ENCODE peak calls at places on chromosomes 11 and 22, in four cellular contexts. One of them, this sample, is unnamed.

GRCh38 chr22:38270091-38270972 is 2.5 kb downstream of the TMEM184B start:
- DNase-seq in H1: no peak
- DNase-seq in mesendoderm: no peak
- DNase-seq in IMR-90: peak
- DNase-seq in this sample: peak

GRCh38 chr22:30424471-30425326 is 869 bp upstream of the MTFP1 start:
- DNase-seq in H1: no peak
- DNase-seq in mesendoderm: peak
- DNase-seq in IMR-90: peak
- DNase-seq in this sample: peak

GRCh38 chr11:27976262-27976661 is 131.7 kb downstream of the KIF18A start:
- DNase-seq in H1: no peak
- DNase-seq in mesendoderm: no peak
- DNase-seq in IMR-90: no peak
- DNase-seq in this sample: no peak

GRCh38 chr11:22734628-22735345 is 68.4 kb downstream of the GAS2 start:
- DNase-seq in H1: no peak
- DNase-seq in mesendoderm: no peak
- DNase-seq in IMR-90: no peak
- DNase-seq in this sample: no peak

GRCh38 chr22:40637181-40638150 is 947 bp upstream of the MRTFA start:
- DNase-seq in H1: no peak
- DNase-seq in mesendoderm: no peak
- DNase-seq in IMR-90: no peak
- DNase-seq in this sample: no peak

GRCh38 chr22:23243006-23243573 is 62.8 kb downstream of the BCR start:
- DNase-seq in H1: peak
- DNase-seq in mesendoderm: peak
- DNase-seq in IMR-90: no peak
- DNase-seq in this sample: peak

GRCh38 chr22:44195189-44195871 is 14.6 kb downstream of the PARVG start:
- DNase-seq in H1: no peak
- DNase-seq in mesendoderm: no peak
- DNase-seq in IMR-90: no peak
- DNase-seq in this sample: no peak

GRCh38 chr11:64745219-64745522 is 1.2 kb upstream of the RASGRP2 start:
- DNase-seq in H1: no peak
- DNase-seq in mesendoderm: no peak
- DNase-seq in IMR-90: no peak
- DNase-seq in this sample: no peak

GRCh38 chr22:24005201-24005600 is at the start of gene GSTT4:
- DNase-seq in H1: no peak
- DNase-seq in mesendoderm: no peak
- DNase-seq in IMR-90: no peak
- DNase-seq in this sample: no peak

GRCh38 chr11:113245216-113245615 is 69.2 kb upstream of the TTC12 start:
- DNase-seq in H1: no peak
- DNase-seq in mesendoderm: no peak
- DNase-seq in IMR-90: no peak
- DNase-seq in this sample: no peak

GRCh38 chr11:64266339-64266738 is 15.0 kb downstream of the PLCB3 start:
- DNase-seq in H1: no peak
- DNase-seq in mesendoderm: no peak
- DNase-seq in IMR-90: no peak
- DNase-seq in this sample: no peak

GRCh38 chr11:95897731-95898130 is 26.2 kb downstream of the MTMR2 start:
- DNase-seq in H1: no peak
- DNase-seq in mesendoderm: no peak
- DNase-seq in IMR-90: peak
- DNase-seq in this sample: no peak

GRCh38 chr11:103806130-103806900 is 230.1 kb upstream of the DDI1 start:
- DNase-seq in H1: no peak
- DNase-seq in mesendoderm: no peak
- DNase-seq in IMR-90: peak
- DNase-seq in this sample: no peak

GRCh38 chr11:28241760-28242159 is 133.6 kb downstream of the METTL15 start:
- DNase-seq in H1: no peak
- DNase-seq in mesendoderm: no peak
- DNase-seq in IMR-90: no peak
- DNase-seq in this sample: no peak

GRCh38 chr11:66970808-66971442 is 4.2 kb upstream of the C11orf86 start:
- DNase-seq in H1: no peak
- DNase-seq in mesendoderm: peak
- DNase-seq in IMR-90: peak
- DNase-seq in this sample: no peak

GRCh38 chr22:36237462-36238347 is 1.6 kb downstream of the APOL2 start:
- DNase-seq in H1: no peak
- DNase-seq in mesendoderm: no peak
- DNase-seq in IMR-90: no peak
- DNase-seq in this sample: peak

GRCh38 chr11:762421-763072 is 14.7 kb downstream of the GATD1 start:
- DNase-seq in H1: no peak
- DNase-seq in mesendoderm: peak
- DNase-seq in IMR-90: peak
- DNase-seq in this sample: peak

GRCh38 chr11:64916040-64916847 is 765 bp downstream of the ATG2A start:
- DNase-seq in H1: no peak
- DNase-seq in mesendoderm: peak
- DNase-seq in IMR-90: peak
- DNase-seq in this sample: peak

GRCh38 chr11:66956689-66957290 is 1.4 kb downstream of the PC start:
- DNase-seq in H1: no peak
- DNase-seq in mesendoderm: peak
- DNase-seq in IMR-90: peak
- DNase-seq in this sample: peak

GRCh38 chr11:77542296-77542695 is 47.5 kb upstream of the AQP11 start:
- DNase-seq in H1: no peak
- DNase-seq in mesendoderm: no peak
- DNase-seq in IMR-90: peak
- DNase-seq in this sample: no peak

GRCh38 chr11:20113147-20113435 is 47.2 kb downstream of the DBX1 start:
- DNase-seq in H1: no peak
- DNase-seq in mesendoderm: no peak
- DNase-seq in IMR-90: no peak
- DNase-seq in this sample: no peak

GRCh38 chr11:38095268-38095667 is 1497.2 kb upstream of the RAG2 start:
- DNase-seq in H1: no peak
- DNase-seq in mesendoderm: no peak
- DNase-seq in IMR-90: no peak
- DNase-seq in this sample: no peak

GRCh38 chr11:86515297-86516094 is 140.8 kb downstream of the CCDC81 start:
- DNase-seq in H1: no peak
- DNase-seq in mesendoderm: peak
- DNase-seq in IMR-90: peak
- DNase-seq in this sample: no peak

GRCh38 chr11:65053826-65054503 is 4.4 kb downstream of the NAALADL1 start:
- DNase-seq in H1: no peak
- DNase-seq in mesendoderm: no peak
- DNase-seq in IMR-90: no peak
- DNase-seq in this sample: no peak

GRCh38 chr11:133081730-133082452 is 450.4 kb downstream of the OPCML start:
- DNase-seq in H1: no peak
- DNase-seq in mesendoderm: peak
- DNase-seq in IMR-90: no peak
- DNase-seq in this sample: no peak

GRCh38 chr11:13429836-13430235 is 33.2 kb downstream of the BTBD10 start:
- DNase-seq in H1: no peak
- DNase-seq in mesendoderm: no peak
- DNase-seq in IMR-90: no peak
- DNase-seq in this sample: no peak

GRCh38 chr11:104665631-104666030 is 232.6 kb downstream of the CASP12 start:
- DNase-seq in H1: no peak
- DNase-seq in mesendoderm: no peak
- DNase-seq in IMR-90: peak
- DNase-seq in this sample: no peak

GRCh38 chr11:57277845-57278720 is 41.0 kb upstream of the APLNR start:
- DNase-seq in H1: peak
- DNase-seq in mesendoderm: peak
- DNase-seq in IMR-90: peak
- DNase-seq in this sample: peak

GRCh38 chr11:112655386-112655785 is 305.8 kb upstream of the NCAM1 start:
- DNase-seq in H1: no peak
- DNase-seq in mesendoderm: peak
- DNase-seq in IMR-90: peak
- DNase-seq in this sample: no peak

GRCh38 chr22:23822101-23822671 is 16.6 kb downstream of the DERL3 start:
- DNase-seq in H1: no peak
- DNase-seq in mesendoderm: no peak
- DNase-seq in IMR-90: no peak
- DNase-seq in this sample: no peak

GRCh38 chr11:5046754-5047330 is 516 bp downstream of the OR52J3 start:
- DNase-seq in H1: no peak
- DNase-seq in mesendoderm: no peak
- DNase-seq in IMR-90: no peak
- DNase-seq in this sample: no peak

GRCh38 chr11:17746096-17746495 is 11.5 kb downstream of the KCNC1 start:
- DNase-seq in H1: no peak
- DNase-seq in mesendoderm: no peak
- DNase-seq in IMR-90: no peak
- DNase-seq in this sample: no peak

GRCh38 chr11:12190511-12190910 is 80.1 kb downstream of the MICAL2 start:
- DNase-seq in H1: no peak
- DNase-seq in mesendoderm: no peak
- DNase-seq in IMR-90: no peak
- DNase-seq in this sample: no peak

GRCh38 chr11:69702239-69702668 is 1.6 kb downstream of the FGF19 start:
- DNase-seq in H1: no peak
- DNase-seq in mesendoderm: peak
- DNase-seq in IMR-90: no peak
- DNase-seq in this sample: peak

GRCh38 chr11:34654491-34655334 is 33.8 kb downstream of the EHF start:
- DNase-seq in H1: no peak
- DNase-seq in mesendoderm: peak
- DNase-seq in IMR-90: peak
- DNase-seq in this sample: peak

GRCh38 chr11:61495801-61496601 is 12.5 kb upstream of the LRRC10B start:
- DNase-seq in H1: no peak
- DNase-seq in mesendoderm: no peak
- DNase-seq in IMR-90: peak
- DNase-seq in this sample: no peak

GRCh38 chr11:122661182-122661945 is 5.8 kb downstream of the UBASH3B start:
- DNase-seq in H1: no peak
- DNase-seq in mesendoderm: peak
- DNase-seq in IMR-90: peak
- DNase-seq in this sample: no peak

GRCh38 chr11:122663764-122664163 is 8.2 kb downstream of the UBASH3B start:
- DNase-seq in H1: no peak
- DNase-seq in mesendoderm: no peak
- DNase-seq in IMR-90: no peak
- DNase-seq in this sample: no peak

GRCh38 chr11:122665882-122666281 is 10.4 kb downstream of the UBASH3B start:
- DNase-seq in H1: no peak
- DNase-seq in mesendoderm: no peak
- DNase-seq in IMR-90: peak
- DNase-seq in this sample: no peak

GRCh38 chr11:122664188-122664587 is 8.7 kb downstream of the UBASH3B start:
- DNase-seq in H1: no peak
- DNase-seq in mesendoderm: no peak
- DNase-seq in IMR-90: peak
- DNase-seq in this sample: no peak

GRCh38 chr11:122663056-122663740 is 7.7 kb downstream of the UBASH3B start:
- DNase-seq in H1: no peak
- DNase-seq in mesendoderm: no peak
- DNase-seq in IMR-90: no peak
- DNase-seq in this sample: no peak
- H3K4ac ChIP-seq in H1: no peak
- H3K4ac ChIP-seq in mesendoderm: no peak
- H3K4ac ChIP-seq in IMR-90: peak
- H3K4ac ChIP-seq in this sample: no peak

DNA sequence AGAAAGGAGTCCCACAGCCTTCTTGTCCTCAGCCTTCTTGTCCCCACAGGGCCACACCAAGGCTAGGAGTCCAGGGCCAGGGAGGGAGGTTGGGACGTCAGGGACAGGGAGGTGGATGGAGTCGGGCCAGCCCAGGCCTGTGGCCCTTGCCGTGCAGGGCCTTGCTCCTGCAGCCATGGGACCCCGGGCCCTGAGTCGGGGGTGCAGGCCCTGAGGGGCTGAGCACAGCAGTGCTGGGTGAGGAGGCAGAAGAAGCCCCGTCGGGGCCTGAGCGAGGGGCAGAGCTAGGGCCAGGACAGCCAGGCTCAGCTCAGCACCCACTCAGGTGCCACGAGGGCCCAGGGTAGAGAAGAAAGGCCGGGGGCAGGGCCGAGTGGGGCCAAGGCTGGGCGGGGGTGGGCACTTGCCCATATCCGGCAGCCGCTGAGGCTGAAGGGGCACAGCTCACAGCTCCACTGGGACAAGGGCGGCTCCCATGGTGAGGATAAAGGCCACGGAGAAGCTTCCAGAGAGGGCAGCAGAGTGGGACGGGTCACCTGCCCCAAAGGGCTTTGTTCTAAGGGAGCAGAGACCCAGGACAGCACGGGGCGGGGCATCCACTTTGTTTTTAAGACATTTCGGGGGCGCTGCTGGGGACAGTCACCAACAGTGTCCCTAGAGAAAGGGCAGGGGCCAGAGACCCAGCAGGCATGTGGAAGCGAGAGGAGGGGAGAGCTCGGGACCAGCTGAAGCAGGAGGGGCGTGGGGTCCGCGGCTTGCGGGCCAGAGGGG is 3.6 kb downstream of the MLC1 start:
- DNase-seq in H1: no peak
- DNase-seq in mesendoderm: no peak
- DNase-seq in IMR-90: no peak
- DNase-seq in this sample: no peak
- H3K56ac ChIP-seq in H1: no peak
- H3K56ac ChIP-seq in mesendoderm: no peak
- H3K56ac ChIP-seq in IMR-90: no peak
- H3K56ac ChIP-seq in this sample: no peak

GRCh38 chr22:28605362-28605761 is 74.3 kb downstream of the TTC28 start:
- DNase-seq in H1: no peak
- DNase-seq in mesendoderm: no peak
- DNase-seq in IMR-90: no peak
- DNase-seq in this sample: no peak
- H3K4ac ChIP-seq in H1: no peak
- H3K4ac ChIP-seq in mesendoderm: no peak
- H3K4ac ChIP-seq in IMR-90: no peak
- H3K4ac ChIP-seq in this sample: no peak

GRCh38 chr11:6170226-6170625 is at the start of gene OR52B2:
- DNase-seq in H1: no peak
- DNase-seq in mesendoderm: no peak
- DNase-seq in IMR-90: no peak
- DNase-seq in this sample: no peak
- H3K56ac ChIP-seq in H1: no peak
- H3K56ac ChIP-seq in mesendoderm: no peak
- H3K56ac ChIP-seq in IMR-90: no peak
- H3K56ac ChIP-seq in this sample: no peak

DNA sequence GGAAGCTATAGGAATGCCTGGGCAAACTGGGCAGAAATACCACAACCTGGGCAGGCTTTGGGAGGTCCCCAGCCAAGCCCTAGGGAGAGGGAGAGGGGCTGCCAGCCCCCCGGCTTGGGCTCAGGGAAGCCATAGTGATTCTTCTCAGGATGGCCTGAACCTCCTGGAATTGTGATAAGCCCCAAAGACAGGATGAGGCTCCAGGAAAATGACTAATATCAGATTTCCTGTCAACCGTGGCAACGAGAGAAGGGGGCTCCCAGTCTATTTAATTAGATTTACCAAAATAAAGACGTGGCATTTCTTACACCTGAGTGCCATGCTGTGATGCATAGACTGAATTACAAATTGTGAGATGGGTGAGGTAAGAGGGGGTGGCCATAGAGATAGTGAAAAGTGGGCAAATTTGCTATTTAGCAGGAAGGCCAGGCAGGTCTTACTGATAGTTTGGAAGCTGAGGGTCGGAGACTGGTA is 20.4 kb downstream of the SERPINH1 start:
- DNase-seq in H1: no peak
- DNase-seq in mesendoderm: no peak
- DNase-seq in IMR-90: no peak
- DNase-seq in this sample: no peak
- H3K4ac ChIP-seq in H1: no peak
- H3K4ac ChIP-seq in mesendoderm: no peak
- H3K4ac ChIP-seq in IMR-90: peak
- H3K4ac ChIP-seq in this sample: no peak